ENCODE peak calls at places on chromosomes 13 and 19, in seven cellular contexts. J is AG08396; D is HS-27A; Q is type B pancreatic cell; I is CD8-positive, alpha-beta memory T cell; V is activated gamma-delta T cell treated with Interleukin-2 at 50 U/mL for 16 hours; X is pulmonary artery endothelial cell. W is an unnamed sample.

GRCh38 chr19:17234911-17235617 is 9.0 kb downstream of the OCEL1 start:
- DNase-seq in D (no peak), Q (no peak), I (no peak), V (peak; percentile 36), J (peak; percentile 69), X (no peak), W (peak; percentile 91)

GRCh38 chr13:112464720-112465119 is 88.6 kb downstream of the SPACA7 start:
- DNase-seq in D (no peak), J (no peak), V (no peak), Q (no peak), X (no peak), I (no peak), W (no peak)

GRCh38 chr19:47003611-47003935 is 16.1 kb upstream of the NPAS1 start:
- DNase-seq in J (peak; percentile 62), Q (no peak), I (no peak), D (no peak), X (no peak), V (no peak), W (no peak)

GRCh38 chr13:111399334-111399733 is 78.9 kb downstream of the TEX29 start:
- DNase-seq in X (no peak), Q (peak; percentile 49), J (no peak), V (no peak), D (no peak), I (no peak), W (no peak)

GRCh38 chr13:45280751-45281634 is 60.0 kb downstream of the TPT1 start:
- DNase-seq in J (peak; percentile 84), Q (no peak), V (peak; percentile 21), I (no peak), D (peak; percentile 39), X (peak; percentile 45), W (peak; percentile 77)

GRCh38 chr19:10228393-10228792 is 2.7 kb downstream of the S1PR2 start:
- DNase-seq in I (no peak), J (no peak), V (no peak), Q (no peak), X (no peak), D (no peak), W (no peak)

GRCh38 chr19:10424011-10424637 is 3.8 kb downstream of the PDE4A start:
- DNase-seq in Q (peak; percentile 88), D (peak; percentile 49), X (no peak), J (peak; percentile 94), I (peak; percentile 76), V (peak; percentile 51), W (peak; percentile 99)

GRCh38 chr19:2252481-2253105 is 3.5 kb downstream of the AMH start:
- DNase-seq in J (peak; percentile 34), V (no peak), Q (no peak), I (no peak), X (no peak), D (no peak), W (no peak)

GRCh38 chr13:37365496-37365895 is 233.1 kb downstream of the POSTN start:
- DNase-seq in V (no peak), X (no peak), I (no peak), J (no peak), D (no peak), Q (no peak), W (no peak)

GRCh38 chr13:107342747-107343146 is 774.8 kb upstream of the ARGLU1 start:
- DNase-seq in J (no peak), V (no peak), I (no peak), X (no peak), Q (no peak), D (no peak), W (no peak)

GRCh38 chr13:95343944-95344343 is 42.7 kb upstream of the ABCC4 start:
- DNase-seq in J (no peak), Q (no peak), D (no peak), V (no peak), X (peak; percentile 94), I (no peak), W (no peak)

GRCh38 chr19:51183629-51184028 is 41.3 kb upstream of the CD33 start:
- DNase-seq in X (no peak), D (no peak), I (no peak), J (no peak), Q (no peak), V (no peak), W (no peak)

GRCh38 chr19:2982983-2983350 is 5.6 kb downstream of the TLE6 start:
- DNase-seq in I (no peak), J (peak; percentile 81), Q (no peak), D (peak; percentile 4), X (peak; percentile 82), V (no peak), W (no peak)

GRCh38 chr19:42032428-42032827 is 37.6 kb downstream of the GRIK5 start:
- DNase-seq in X (no peak), J (no peak), Q (no peak), V (no peak), D (no peak), I (no peak), W (no peak)

GRCh38 chr13:99037756-99038155 is 59.9 kb upstream of the DOCK9 start:
- DNase-seq in J (no peak), X (no peak), Q (no peak), V (no peak), D (no peak), I (no peak), W (no peak)

GRCh38 chr19:58277748-58278147 is 1.0 kb upstream of the ZNF8 start:
- DNase-seq in I (no peak), X (no peak), V (no peak), D (no peak), J (no peak), Q (no peak), W (no peak)

W was measured in OCI-M1.